ENCODE peak calls at places on chromosomes 4 and X, in seven cellular contexts. J is Caco-2, Y is uterus, X is dorsolateral prefrontal cortex, U is prostate gland, P is kidney epithelial cell, E is body of pancreas. V is an unnamed sample.

GRCh38 chr4:61406677-61407076 is 206.6 kb downstream of the ADGRL3 start:
- DNase-seq in J (no peak), Y (no peak), E (no peak), U (no peak), X (no peak), P (no peak), V (no peak)

GRCh38 chrX:43909159-43909558 is 26.9 kb upstream of the MAOB start:
- DNase-seq in J (no peak), E (no peak), X (no peak), P (no peak), Y (no peak), U (no peak), V (no peak)

GRCh38 chr4:118762753-118763477 is 73.0 kb downstream of the SEC24D start:
- DNase-seq in J (no peak), E (no peak), P (no peak), U (no peak), X (no peak), Y (no peak), V (no peak)

GRCh38 chr4:165580379-165580905 is 201.6 kb downstream of the CPE start:
- DNase-seq in Y (no peak), U (no peak), P (peak), J (no peak), X (no peak), E (no peak), V (peak)

GRCh38 chrX:124274438-124275166 is 57.9 kb upstream of the TEX13D start:
- DNase-seq in P (no peak), U (no peak), X (no peak), E (no peak), Y (peak), J (no peak), V (no peak)

GRCh38 chrX:11533211-11533651 is 132.5 kb downstream of the ARHGAP6 start:
- DNase-seq in X (no peak), J (peak), P (peak), U (peak), Y (no peak), E (no peak), V (no peak)

GRCh38 chrX:110204986-110205385 is 112.9 kb downstream of the AMMECR1 start:
- DNase-seq in X (no peak), J (no peak), E (no peak), U (no peak), Y (no peak), P (no peak), V (no peak)

GRCh38 chr4:6956434-6957147 is 47.0 kb downstream of the TBC1D14 start:
- DNase-seq in P (no peak), E (no peak), Y (no peak), J (no peak), U (no peak), X (no peak), V (no peak)

GRCh38 chr4:87465739-87466366 is 43.5 kb downstream of the NUDT9 start:
- DNase-seq in X (no peak), Y (no peak), E (no peak), U (peak), J (peak), P (peak), V (no peak)

DNA sequence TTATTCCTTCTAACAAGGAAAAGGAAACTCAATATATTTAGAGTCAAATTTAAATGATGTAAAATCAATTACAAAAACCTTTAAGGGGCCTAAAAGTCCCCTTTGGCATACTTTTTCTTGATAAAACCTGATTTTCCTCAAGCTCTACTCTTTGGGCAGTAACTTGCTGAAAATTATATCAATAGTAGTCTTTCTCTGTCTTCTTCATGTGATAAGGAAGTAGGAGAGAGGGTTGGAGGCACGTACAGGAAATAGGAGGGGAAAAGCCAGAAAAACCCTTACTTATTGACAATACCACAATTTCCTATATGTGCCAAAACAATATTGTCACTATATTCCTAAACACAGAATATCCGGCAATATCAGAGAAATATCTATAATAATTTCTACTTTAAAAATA is 9.6 kb downstream of the RHOH start:
- DNase-seq in Y (no peak), U (no peak), E (no peak), J (no peak), X (no peak), P (no peak), V (no peak)
- H3K4me3 ChIP-seq in Y (no peak), U (no peak), E (no peak), J (no peak), X (peak), P (no peak), V (no peak)

GRCh38 chrX:149841929-149842328 is 39.1 kb upstream of the MAGEA8 start:
- DNase-seq in X (no peak), J (no peak), P (no peak), E (no peak), Y (no peak), U (no peak), V (no peak)
- TF ChIP-seq CTCF in X (no peak), J (no peak), P (no peak), E (no peak), Y (no peak), U (no peak), V (no peak)

GRCh38 chr4:48343035-48343434 is 1.7 kb downstream of the SLAIN2 start:
- DNase-seq in J (no peak), E (no peak), X (no peak), U (no peak), Y (no peak), P (no peak), V (no peak)
- H3K4me3 ChIP-seq in J (peak), E (no peak), X (peak), U (peak), Y (no peak), P (peak), V (peak)

GRCh38 chr4:96483308-96484030 is 643.6 kb downstream of the PDHA2 start:
- DNase-seq in Y (no peak), U (no peak), J (peak), P (no peak), E (no peak), X (no peak), V (peak)
- TF ChIP-seq CTCF in Y (no peak), U (peak), J (no peak), P (peak), E (peak), X (no peak), V (peak)

GRCh38 chr4:4861592-4862551 is 2.4 kb downstream of the MSX1 start:
- DNase-seq in X (no peak), P (no peak), U (no peak), J (no peak), Y (no peak), E (no peak), V (no peak)
- H3K4me3 ChIP-seq in X (peak), P (no peak), U (no peak), J (peak), Y (peak), E (no peak), V (no peak)

GRCh38 chrX:35098419-35098818 is 155.8 kb downstream of the FAM47B start:
- DNase-seq in P (no peak), E (no peak), U (no peak), Y (no peak), J (no peak), X (no peak), V (no peak)
- TF ChIP-seq CTCF in P (peak), E (no peak), U (no peak), Y (no peak), J (no peak), X (no peak), V (no peak)

GRCh38 chr4:37893164-37893563 is 2.3 kb downstream of the TBC1D1 start:
- DNase-seq in U (no peak), P (no peak), E (no peak), J (no peak), X (no peak), Y (no peak), V (no peak)

GRCh38 chr4:37890501-37891220 is at the start of gene TBC1D1:
- DNase-seq in Y (peak), U (peak), E (peak), J (no peak), X (peak), P (no peak), V (peak)

GRCh38 chr4:37895271-37895670 is 4.4 kb downstream of the TBC1D1 start:
- DNase-seq in E (no peak), X (no peak), J (no peak), Y (no peak), U (no peak), P (no peak), V (no peak)

GRCh38 chr4:37891221-37892159 is 606 bp downstream of the TBC1D1 start:
- DNase-seq in X (no peak), J (peak), E (peak), U (peak), Y (peak), P (no peak), V (peak)

GRCh38 chr4:37892641-37893040 is 1.8 kb downstream of the TBC1D1 start:
- DNase-seq in P (no peak), Y (no peak), X (no peak), J (no peak), U (no peak), E (no peak), V (no peak)
- H3K4me3 ChIP-seq in P (no peak), Y (no peak), X (peak), J (no peak), U (no peak), E (no peak), V (no peak)

DNA sequence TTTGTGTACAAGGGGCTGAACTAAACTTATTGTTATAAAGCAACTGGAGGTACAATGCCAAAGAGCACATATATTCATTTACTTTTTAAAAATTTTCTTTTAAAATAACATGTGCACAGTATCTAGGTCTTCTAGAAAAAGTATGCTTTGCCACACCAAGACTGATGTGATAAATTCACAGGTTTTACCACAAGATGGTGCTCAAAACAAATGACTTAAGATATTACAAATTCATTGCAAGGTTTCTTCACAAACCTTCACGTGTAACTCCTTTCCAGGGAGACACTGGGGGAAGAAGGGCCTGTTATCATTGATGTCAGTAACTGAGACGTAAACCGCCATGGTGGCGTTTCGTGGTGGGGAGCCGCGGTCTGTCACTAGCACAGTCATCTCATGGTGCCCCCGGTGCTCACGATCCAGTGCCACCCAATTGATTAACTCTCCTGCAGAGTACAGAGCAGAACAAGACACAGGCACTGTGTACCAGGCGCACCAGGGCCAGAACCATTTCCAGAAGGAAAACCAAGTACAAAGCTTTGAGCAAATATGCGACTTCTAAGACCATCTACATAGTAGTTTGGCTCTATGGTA is 162.2 kb downstream of the DCHS2 start:
- DNase-seq in P (no peak), Y (peak), J (peak), E (no peak), U (no peak), X (peak), V (no peak)
- TF ChIP-seq CTCF in P (peak), Y (peak), J (peak), E (peak), U (peak), X (peak), V (peak)

DNA sequence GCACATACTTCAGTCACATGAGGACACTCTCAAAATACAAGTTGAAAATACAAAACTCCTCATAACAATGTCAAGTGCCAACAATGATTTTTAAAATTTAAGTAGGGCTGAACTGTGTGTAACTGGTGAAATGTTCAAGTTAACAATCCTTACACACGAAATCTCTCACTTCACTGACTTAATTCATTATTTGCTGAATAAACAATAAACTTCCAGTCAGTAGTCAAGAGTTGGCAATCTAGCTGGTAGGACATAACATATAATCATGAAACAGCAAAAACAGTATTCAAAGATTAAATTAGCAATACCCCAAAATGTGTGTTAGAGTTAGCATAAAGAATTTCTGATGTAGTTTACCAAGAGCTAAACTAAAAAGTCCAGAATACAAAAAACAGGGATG is 1.9 kb upstream of the RAB33B start:
- DNase-seq in E (no peak), Y (no peak), U (no peak), X (no peak), P (no peak), J (no peak), V (no peak)
- H3K4me3 ChIP-seq in E (no peak), Y (no peak), U (no peak), X (peak), P (no peak), J (peak), V (peak)

DNA sequence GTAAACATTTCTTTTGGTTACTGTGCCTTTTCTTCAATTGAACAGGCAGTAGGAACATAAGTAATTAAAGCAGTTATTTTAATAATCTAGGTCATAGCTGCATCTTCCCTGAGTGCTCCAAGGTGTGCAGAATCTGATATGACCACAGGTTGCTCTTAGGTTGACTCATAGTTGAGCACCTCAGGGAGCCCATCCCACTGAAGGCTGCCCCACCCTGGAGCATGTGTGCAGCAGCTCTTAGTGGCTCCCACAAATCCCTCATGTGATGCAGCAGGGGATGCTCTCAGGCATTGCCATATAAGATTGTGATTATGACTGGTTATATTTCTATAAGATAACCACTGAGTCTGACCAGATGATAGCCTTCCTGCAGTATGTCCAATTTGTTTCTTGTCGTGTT is 72.3 kb downstream of the ZNF518B start:
- DNase-seq in X (no peak), J (no peak), E (no peak), Y (no peak), P (no peak), U (no peak), V (no peak)
- TF ChIP-seq CTCF in X (no peak), J (no peak), E (no peak), Y (no peak), P (no peak), U (no peak), V (no peak)